ENCODE peak calls at places on chromosomes 12 and 14, in nine cellular contexts. D is left ventricle myocardium inferior; O is adrenal gland; W is right lobe of liver; N is thoracic aorta; B is GM23338; M is Panc1; I is effector memory CD4-positive, alpha-beta T cell; C is RWPE1. L is an unnamed sample.

GRCh38 chr12:130334937-130335336 is 2.8 kb upstream of the PIWIL1 start:
- DNase-seq in D (no peak), O (no peak), W (no peak), N (no peak), B (no peak), M (no peak), I (no peak), C (peak; percentile 59), L (no peak)

GRCh38 chr12:38662851-38663250 is 242.5 kb downstream of the CPNE8 start:
- DNase-seq in D (no peak), O (no peak), W (no peak), N (no peak), B (no peak), M (no peak), I (no peak), C (no peak), L (no peak)

GRCh38 chr12:132695431-132695830 is 8.0 kb downstream of the PXMP2 start:
- DNase-seq in D (peak; percentile 56), O (no peak), W (peak; percentile 62), N (no peak), B (no peak), M (no peak), I (no peak), C (no peak), L (no peak)

GRCh38 chr12:60169904-60170303 is 574.1 kb downstream of the SLC16A7 start:
- DNase-seq in D (no peak), O (no peak), W (no peak), N (no peak), B (no peak), M (no peak), I (no peak), C (no peak), L (no peak)

GRCh38 chr14:54889919-54890318 is 12.7 kb downstream of the GCH1 start:
- DNase-seq in D (no peak), O (no peak), W (no peak), N (no peak), B (no peak), M (no peak), I (no peak), C (no peak), L (no peak)

GRCh38 chr12:14258468-14258947 is 107.0 kb upstream of the ATF7IP start:
- DNase-seq in D (no peak), O (no peak), W (no peak), N (no peak), B (peak; percentile 57), M (no peak), I (no peak), C (no peak), L (peak; percentile 31)

GRCh38 chr12:113932411-113933196 is 33.5 kb downstream of the RBM19 start:
- DNase-seq in D (no peak), O (peak; percentile 81), W (peak; percentile 65), N (no peak), B (peak; percentile 16), M (no peak), I (no peak), C (no peak), L (peak; percentile 41)

GRCh38 chr12:132422057-132423043 is 67.6 kb upstream of the FBRSL1 start:
- DNase-seq in D (no peak), O (no peak), W (no peak), N (no peak), B (peak; percentile 55), M (no peak), I (no peak), C (no peak), L (no peak)

GRCh38 chr14:102484316-102484715 is 25.3 kb downstream of the ANKRD9 start:
- DNase-seq in D (no peak), O (no peak), W (no peak), N (no peak), B (no peak), M (no peak), I (no peak), C (no peak), L (no peak)

GRCh38 chr12:108629824-108630476 is 3.7 kb downstream of the SELPLG start:
- DNase-seq in D (no peak), O (peak; percentile 28), W (peak; percentile 41), N (no peak), B (no peak), M (no peak), I (peak; percentile 55), C (peak; percentile 87), L (peak; percentile 80)

GRCh38 chr14:101233861-101234587 is 327.3 kb upstream of the DIO3 start:
- DNase-seq in D (no peak), O (no peak), W (no peak), N (no peak), B (no peak), M (no peak), I (no peak), C (no peak), L (no peak)

GRCh38 chr12:27780612-27781408 is 774 bp upstream of the MANSC4 start:
- DNase-seq in D (peak; percentile 14), O (peak; percentile 56), W (peak; percentile 21), N (peak; percentile 24), B (peak; percentile 60), M (no peak), I (no peak), C (peak; percentile 32), L (peak; percentile 13)

GRCh38 chr14:60648169-60648933 is 926 bp downstream of the SIX1 start:
- DNase-seq in D (no peak), O (no peak), W (no peak), N (no peak), B (peak; percentile 45), M (no peak), I (no peak), C (peak; percentile 24), L (peak; percentile 19)

GRCh38 chr12:132346496-132347470 is 17.4 kb upstream of the GALNT9 start:
- DNase-seq in D (no peak), O (no peak), W (no peak), N (no peak), B (no peak), M (no peak), I (no peak), C (no peak), L (no peak)

GRCh38 chr12:104280703-104281458 is 22.7 kb upstream of the EID3 start:
- DNase-seq in D (no peak), O (peak; percentile 66), W (no peak), N (no peak), B (no peak), M (no peak), I (no peak), C (peak; percentile 67), L (peak; percentile 33)

DNA sequence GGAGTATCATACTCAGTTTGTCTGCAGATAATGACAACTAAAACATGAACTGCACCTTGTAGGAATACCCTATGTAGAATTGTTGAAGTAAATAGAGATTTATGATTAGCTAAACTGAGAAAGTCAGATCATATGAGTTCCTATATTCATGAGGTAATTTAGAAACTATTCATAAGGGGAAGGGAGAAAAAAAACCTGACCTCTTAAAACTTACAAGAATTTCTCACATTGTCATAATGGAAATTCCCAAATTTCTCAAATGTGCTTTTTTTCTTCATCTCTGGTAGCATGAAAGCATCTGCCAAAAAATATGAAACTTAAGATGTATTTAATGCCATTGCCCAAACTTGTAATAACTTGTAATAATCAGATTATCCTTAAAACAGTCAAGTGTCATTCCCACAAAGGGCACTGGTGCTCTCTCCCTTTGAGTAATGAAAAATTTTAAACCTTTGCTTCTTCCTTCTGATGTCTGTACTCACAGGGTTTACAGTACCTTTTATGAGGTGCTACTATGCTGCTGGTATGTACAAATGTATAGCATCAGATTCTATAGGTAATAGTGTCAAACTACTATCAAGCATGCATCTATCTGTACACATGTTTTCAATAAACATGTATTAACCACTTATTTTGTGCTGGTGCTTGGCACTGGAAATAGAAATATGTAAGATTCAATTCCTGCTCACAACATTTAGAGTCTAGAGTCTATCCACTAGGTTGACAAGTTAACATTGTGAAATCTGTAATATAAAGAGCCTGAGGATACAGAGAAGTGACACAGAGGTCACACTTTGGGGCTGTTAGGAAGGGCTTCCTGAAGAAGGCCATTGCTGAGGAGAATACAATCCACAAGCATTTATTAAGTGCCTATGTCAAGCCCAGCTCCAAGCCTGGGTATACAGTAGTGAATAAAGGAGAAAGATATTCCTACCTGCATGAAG is 17.4 kb upstream of the DRAM1 start:
- DNase-seq in D (no peak), O (no peak), W (no peak), N (no peak), B (no peak), M (no peak), I (no peak), C (no peak), L (no peak)
- H3K27ac ChIP-seq in D (no peak overlapping the region), O (no peak overlapping the region), W (no peak overlapping the region), N (no peak overlapping the region), B (no peak overlapping the region), M (no peak overlapping the region), I (no peak overlapping the region), C (no peak overlapping the region), L (no peak overlapping the region)

DNA sequence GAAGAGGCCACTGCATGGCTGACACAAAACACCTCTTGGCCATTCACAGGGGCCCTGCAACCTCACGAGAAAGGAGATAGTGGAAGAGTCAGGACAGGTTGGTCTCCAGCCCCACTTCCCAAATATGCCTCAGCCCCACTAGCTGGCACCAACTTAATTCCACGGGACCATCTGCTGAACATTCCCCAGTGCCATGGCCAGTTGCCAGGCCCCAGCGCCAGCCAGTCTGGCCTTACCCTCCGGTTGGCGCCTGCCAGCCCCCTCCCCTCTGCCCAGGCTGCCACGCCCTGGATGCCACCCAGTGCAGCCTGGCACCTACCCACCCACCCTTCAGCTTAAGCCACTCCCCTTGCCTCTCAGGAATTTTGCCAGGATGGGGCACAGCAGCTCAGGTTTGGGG is 21.2 kb upstream of the HSPB8 start:
- DNase-seq in D (peak; percentile 79), O (no peak), W (no peak), N (no peak), B (no peak), M (no peak), I (no peak), C (no peak), L (no peak)
- H3K27ac ChIP-seq in D (peak overlapping the region; percentile 88), O (no peak overlapping the region), W (no peak overlapping the region), N (peak overlapping the region; percentile 92), B (no peak overlapping the region), M (no peak overlapping the region), I (no peak overlapping the region), C (no peak overlapping the region), L (no peak overlapping the region)

DNA sequence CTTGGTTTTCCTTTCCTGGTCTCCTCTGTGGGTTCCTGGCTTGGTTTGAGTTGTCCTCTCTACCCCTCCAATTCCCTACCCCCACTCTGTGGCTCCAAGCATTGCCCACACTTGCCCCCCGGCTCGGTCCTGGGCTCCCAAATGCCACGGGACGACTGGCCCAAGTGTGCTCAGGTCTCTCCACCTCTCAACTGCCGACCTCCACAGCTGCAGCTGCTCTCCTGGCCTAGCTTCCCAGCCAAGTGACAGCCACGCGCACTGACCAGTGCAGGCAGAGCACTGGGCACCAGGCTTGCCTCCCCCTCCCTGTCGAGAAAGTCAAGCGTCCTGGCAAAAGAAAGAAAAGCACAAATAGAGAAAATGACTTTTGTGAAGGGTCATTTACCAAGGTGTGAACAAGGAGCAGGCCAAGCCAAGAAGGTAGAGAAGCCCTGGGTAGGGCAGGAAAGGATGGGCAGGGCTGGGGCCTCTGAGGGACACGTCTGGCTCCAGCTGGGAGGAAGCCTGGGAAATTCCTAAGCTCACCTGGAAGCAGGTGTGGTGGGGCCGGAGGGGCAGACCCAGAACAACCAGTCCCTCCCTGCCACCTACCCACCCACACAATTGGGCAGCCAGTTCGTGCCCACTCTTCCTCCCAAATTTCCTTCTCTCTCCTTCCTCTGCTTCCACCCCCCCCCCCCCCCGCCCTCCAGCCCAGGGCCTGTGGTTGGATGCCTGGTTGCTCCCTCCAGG is 1.8 kb upstream of the CEP170B start:
- DNase-seq in D (peak; percentile 12), O (no peak), W (no peak), N (no peak), B (no peak), M (no peak), I (no peak), C (no peak), L (peak; percentile 10)
- H3K27ac ChIP-seq in D (no peak overlapping the region), O (no peak overlapping the region), W (no peak overlapping the region), N (no peak overlapping the region), B (peak overlapping the region; percentile 96), M (no peak overlapping the region), I (no peak overlapping the region), C (peak overlapping the region; percentile 91), L (peak overlapping the region; percentile 99)

GRCh38 chr14:94385553-94386057 is 2.8 kb downstream of the SERPINA1 start:
- DNase-seq in D (no peak), O (no peak), W (peak; percentile 43), N (no peak), B (no peak), M (no peak), I (no peak), C (no peak), L (no peak)
- H3K27ac ChIP-seq in D (no peak overlapping the region), O (no peak overlapping the region), W (peak overlapping the region; percentile 97), N (no peak overlapping the region), B (no peak overlapping the region), M (no peak overlapping the region), I (no peak overlapping the region), C (no peak overlapping the region), L (peak overlapping the region; percentile 77)